ENCODE peak calls at places on chromosomes 16 and 17, in nine cellular contexts. One of them, this sample, is unnamed.

GRCh38 chr17:11853321-11854151 is 143.7 kb downstream of the ZNF18 start:
- DNase-seq in RWPE1: no peak
- DNase-seq in stomach: no peak
- DNase-seq in anterior cingulate cortex: peak
- DNase-seq in fibroblast of gingiva: no peak
- DNase-seq in M059J: peak
- DNase-seq in neural progenitor cell: no peak
- DNase-seq in stimulated activated CD4-positive, alpha-beta T cell treated with anti-CD3 and anti-CD28 coated beads, TNF-alpha, amount 100 ng/mL, for 4 hours: no peak
- DNase-seq in ELR: no peak
- DNase-seq in this sample: no peak

GRCh38 chr17:31509095-31509804 is 117.8 kb downstream of the RAB11FIP4 start:
- DNase-seq in RWPE1: no peak
- DNase-seq in stomach: no peak
- DNase-seq in anterior cingulate cortex: no peak
- DNase-seq in fibroblast of gingiva: no peak
- DNase-seq in M059J: no peak
- DNase-seq in neural progenitor cell: no peak
- DNase-seq in stimulated activated CD4-positive, alpha-beta T cell treated with anti-CD3 and anti-CD28 coated beads, TNF-alpha, amount 100 ng/mL, for 4 hours: no peak
- DNase-seq in ELR: no peak
- DNase-seq in this sample: no peak

GRCh38 chr17:42111265-42111636 is 1.3 kb downstream of the DHX58 start:
- DNase-seq in RWPE1: no peak
- DNase-seq in stomach: no peak
- DNase-seq in anterior cingulate cortex: no peak
- DNase-seq in fibroblast of gingiva: no peak
- DNase-seq in M059J: no peak
- DNase-seq in neural progenitor cell: no peak
- DNase-seq in stimulated activated CD4-positive, alpha-beta T cell treated with anti-CD3 and anti-CD28 coated beads, TNF-alpha, amount 100 ng/mL, for 4 hours: no peak
- DNase-seq in ELR: no peak
- DNase-seq in this sample: no peak

GRCh38 chr17:43940630-43941029 is 1.6 kb downstream of the PPY start:
- DNase-seq in RWPE1: no peak
- DNase-seq in stomach: no peak
- DNase-seq in anterior cingulate cortex: no peak
- DNase-seq in fibroblast of gingiva: peak
- DNase-seq in M059J: peak
- DNase-seq in neural progenitor cell: peak
- DNase-seq in stimulated activated CD4-positive, alpha-beta T cell treated with anti-CD3 and anti-CD28 coated beads, TNF-alpha, amount 100 ng/mL, for 4 hours: no peak
- DNase-seq in ELR: peak
- DNase-seq in this sample: peak

GRCh38 chr17:64115043-64115698 is 14.8 kb downstream of the ERN1 start:
- DNase-seq in RWPE1: no peak
- DNase-seq in stomach: peak
- DNase-seq in anterior cingulate cortex: no peak
- DNase-seq in fibroblast of gingiva: peak
- DNase-seq in M059J: no peak
- DNase-seq in neural progenitor cell: no peak
- DNase-seq in stimulated activated CD4-positive, alpha-beta T cell treated with anti-CD3 and anti-CD28 coated beads, TNF-alpha, amount 100 ng/mL, for 4 hours: no peak
- DNase-seq in ELR: peak
- DNase-seq in this sample: peak

GRCh38 chr16:73605309-73605708 is 557.4 kb upstream of the ZFHX3 start:
- DNase-seq in RWPE1: no peak
- DNase-seq in stomach: no peak
- DNase-seq in anterior cingulate cortex: no peak
- DNase-seq in fibroblast of gingiva: no peak
- DNase-seq in M059J: peak
- DNase-seq in neural progenitor cell: peak
- DNase-seq in stimulated activated CD4-positive, alpha-beta T cell treated with anti-CD3 and anti-CD28 coated beads, TNF-alpha, amount 100 ng/mL, for 4 hours: no peak
- DNase-seq in ELR: no peak
- DNase-seq in this sample: no peak

GRCh38 chr16:84643180-84643583 is 5.1 kb upstream of the KLHL36 start:
- DNase-seq in RWPE1: peak
- DNase-seq in stomach: peak
- DNase-seq in anterior cingulate cortex: no peak
- DNase-seq in fibroblast of gingiva: peak
- DNase-seq in M059J: peak
- DNase-seq in neural progenitor cell: no peak
- DNase-seq in stimulated activated CD4-positive, alpha-beta T cell treated with anti-CD3 and anti-CD28 coated beads, TNF-alpha, amount 100 ng/mL, for 4 hours: no peak
- DNase-seq in ELR: peak
- DNase-seq in this sample: peak

GRCh38 chr17:3557768-3558583 is at the start of gene TRPV3:
- DNase-seq in RWPE1: peak
- DNase-seq in stomach: peak
- DNase-seq in anterior cingulate cortex: no peak
- DNase-seq in fibroblast of gingiva: no peak
- DNase-seq in M059J: peak
- DNase-seq in neural progenitor cell: no peak
- DNase-seq in stimulated activated CD4-positive, alpha-beta T cell treated with anti-CD3 and anti-CD28 coated beads, TNF-alpha, amount 100 ng/mL, for 4 hours: peak
- DNase-seq in ELR: peak
- DNase-seq in this sample: no peak

GRCh38 chr16:8885674-8886592 is 3.8 kb downstream of the LITAFD start:
- DNase-seq in RWPE1: no peak
- DNase-seq in stomach: no peak
- DNase-seq in anterior cingulate cortex: no peak
- DNase-seq in fibroblast of gingiva: peak
- DNase-seq in M059J: peak
- DNase-seq in neural progenitor cell: peak
- DNase-seq in stimulated activated CD4-positive, alpha-beta T cell treated with anti-CD3 and anti-CD28 coated beads, TNF-alpha, amount 100 ng/mL, for 4 hours: no peak
- DNase-seq in ELR: peak
- DNase-seq in this sample: peak

GRCh38 chr17:58517928-58518609 is 3.6 kb upstream of the MTMR4 start:
- DNase-seq in RWPE1: peak
- DNase-seq in stomach: peak
- DNase-seq in anterior cingulate cortex: peak
- DNase-seq in fibroblast of gingiva: peak
- DNase-seq in M059J: peak
- DNase-seq in neural progenitor cell: peak
- DNase-seq in stimulated activated CD4-positive, alpha-beta T cell treated with anti-CD3 and anti-CD28 coated beads, TNF-alpha, amount 100 ng/mL, for 4 hours: peak
- DNase-seq in ELR: peak
- DNase-seq in this sample: peak

GRCh38 chr17:33438578-33438977 is 145.5 kb upstream of the ASIC2 start:
- DNase-seq in RWPE1: no peak
- DNase-seq in stomach: no peak
- DNase-seq in anterior cingulate cortex: no peak
- DNase-seq in fibroblast of gingiva: no peak
- DNase-seq in M059J: no peak
- DNase-seq in neural progenitor cell: no peak
- DNase-seq in stimulated activated CD4-positive, alpha-beta T cell treated with anti-CD3 and anti-CD28 coated beads, TNF-alpha, amount 100 ng/mL, for 4 hours: no peak
- DNase-seq in ELR: no peak
- DNase-seq in this sample: no peak

GRCh38 chr17:43560461-43561427 is 14.6 kb upstream of the ETV4 start:
- DNase-seq in RWPE1: no peak
- DNase-seq in stomach: no peak
- DNase-seq in anterior cingulate cortex: no peak
- DNase-seq in fibroblast of gingiva: no peak
- DNase-seq in M059J: no peak
- DNase-seq in neural progenitor cell: no peak
- DNase-seq in stimulated activated CD4-positive, alpha-beta T cell treated with anti-CD3 and anti-CD28 coated beads, TNF-alpha, amount 100 ng/mL, for 4 hours: no peak
- DNase-seq in ELR: no peak
- DNase-seq in this sample: no peak

GRCh38 chr16:57126412-57126811 is 34.0 kb downstream of the CPNE2 start:
- DNase-seq in RWPE1: no peak
- DNase-seq in stomach: no peak
- DNase-seq in anterior cingulate cortex: no peak
- DNase-seq in fibroblast of gingiva: no peak
- DNase-seq in M059J: no peak
- DNase-seq in neural progenitor cell: no peak
- DNase-seq in stimulated activated CD4-positive, alpha-beta T cell treated with anti-CD3 and anti-CD28 coated beads, TNF-alpha, amount 100 ng/mL, for 4 hours: no peak
- DNase-seq in ELR: no peak
- DNase-seq in this sample: no peak

GRCh38 chr17:55284001-55284884 is 19.5 kb downstream of the HLF start:
- DNase-seq in RWPE1: no peak
- DNase-seq in stomach: no peak
- DNase-seq in anterior cingulate cortex: no peak
- DNase-seq in fibroblast of gingiva: no peak
- DNase-seq in M059J: no peak
- DNase-seq in neural progenitor cell: no peak
- DNase-seq in stimulated activated CD4-positive, alpha-beta T cell treated with anti-CD3 and anti-CD28 coated beads, TNF-alpha, amount 100 ng/mL, for 4 hours: no peak
- DNase-seq in ELR: no peak
- DNase-seq in this sample: no peak

GRCh38 chr17:44247346-44248219 is 20.4 kb downstream of the SLC4A1 start:
- DNase-seq in RWPE1: no peak
- DNase-seq in stomach: peak
- DNase-seq in anterior cingulate cortex: no peak
- DNase-seq in fibroblast of gingiva: no peak
- DNase-seq in M059J: no peak
- DNase-seq in neural progenitor cell: no peak
- DNase-seq in stimulated activated CD4-positive, alpha-beta T cell treated with anti-CD3 and anti-CD28 coated beads, TNF-alpha, amount 100 ng/mL, for 4 hours: no peak
- DNase-seq in ELR: no peak
- DNase-seq in this sample: no peak

GRCh38 chr17:7883781-7884386 is 4.7 kb upstream of the CHD3 start:
- DNase-seq in RWPE1: no peak
- DNase-seq in stomach: no peak
- DNase-seq in anterior cingulate cortex: no peak
- DNase-seq in fibroblast of gingiva: peak
- DNase-seq in M059J: no peak
- DNase-seq in neural progenitor cell: no peak
- DNase-seq in stimulated activated CD4-positive, alpha-beta T cell treated with anti-CD3 and anti-CD28 coated beads, TNF-alpha, amount 100 ng/mL, for 4 hours: no peak
- DNase-seq in ELR: peak
- DNase-seq in this sample: peak

GRCh38 chr17:42832934-42833770 is at the start of gene PSME3:
- DNase-seq in RWPE1: peak
- DNase-seq in stomach: peak
- DNase-seq in anterior cingulate cortex: peak
- DNase-seq in fibroblast of gingiva: peak
- DNase-seq in M059J: peak
- DNase-seq in neural progenitor cell: peak
- DNase-seq in stimulated activated CD4-positive, alpha-beta T cell treated with anti-CD3 and anti-CD28 coated beads, TNF-alpha, amount 100 ng/mL, for 4 hours: peak
- DNase-seq in ELR: peak
- DNase-seq in this sample: peak

GRCh38 chr16:88867561-88868246 is 1.2 kb upstream of the PABPN1L start:
- DNase-seq in RWPE1: no peak
- DNase-seq in stomach: no peak
- DNase-seq in anterior cingulate cortex: no peak
- DNase-seq in fibroblast of gingiva: no peak
- DNase-seq in M059J: no peak
- DNase-seq in neural progenitor cell: no peak
- DNase-seq in stimulated activated CD4-positive, alpha-beta T cell treated with anti-CD3 and anti-CD28 coated beads, TNF-alpha, amount 100 ng/mL, for 4 hours: no peak
- DNase-seq in ELR: no peak
- DNase-seq in this sample: no peak

GRCh38 chr17:16322636-16323035 is 30.6 kb downstream of the CENPV start:
- DNase-seq in RWPE1: no peak
- DNase-seq in stomach: no peak
- DNase-seq in anterior cingulate cortex: no peak
- DNase-seq in fibroblast of gingiva: peak
- DNase-seq in M059J: peak
- DNase-seq in neural progenitor cell: no peak
- DNase-seq in stimulated activated CD4-positive, alpha-beta T cell treated with anti-CD3 and anti-CD28 coated beads, TNF-alpha, amount 100 ng/mL, for 4 hours: no peak
- DNase-seq in ELR: peak
- DNase-seq in this sample: peak

This sample was measured in HCEC 1CT.